ENCODE peak calls at places on chromosomes 12 and 14, in five cellular contexts. One of them, this sample, is unnamed.

GRCh38 chr14:51922624-51923023 is 62.2 kb downstream of the GNG2 start:
- DNase-seq in CD8-positive, alpha-beta T cell: no peak
- DNase-seq in T-cell: no peak
- DNase-seq in brain microvascular endothelial cell: peak; percentile 11
- DNase-seq in NCI-H1048: no peak
- DNase-seq in this sample: no peak

GRCh38 chr12:57085999-57086950 is 2.6 kb upstream of the NAB2 start:
- DNase-seq in CD8-positive, alpha-beta T cell: peak; percentile 49
- DNase-seq in T-cell: peak; percentile 29
- DNase-seq in brain microvascular endothelial cell: peak; percentile 66
- DNase-seq in NCI-H1048: no peak
- DNase-seq in this sample: peak; percentile 33

GRCh38 chr12:6946033-6946919 is 2.5 kb downstream of the C12orf57 start:
- DNase-seq in CD8-positive, alpha-beta T cell: peak; percentile 67
- DNase-seq in T-cell: peak; percentile 41
- DNase-seq in brain microvascular endothelial cell: no peak
- DNase-seq in NCI-H1048: peak; percentile 86
- DNase-seq in this sample: peak; percentile 61

GRCh38 chr12:98572010-98572409 is 21.5 kb upstream of the SLC25A3 start:
- DNase-seq in CD8-positive, alpha-beta T cell: no peak
- DNase-seq in T-cell: no peak
- DNase-seq in brain microvascular endothelial cell: no peak
- DNase-seq in NCI-H1048: no peak
- DNase-seq in this sample: no peak

GRCh38 chr14:51457858-51458562 is 193.7 kb upstream of the FRMD6 start:
- DNase-seq in CD8-positive, alpha-beta T cell: no peak
- DNase-seq in T-cell: no peak
- DNase-seq in brain microvascular endothelial cell: peak; percentile 27
- DNase-seq in NCI-H1048: no peak
- DNase-seq in this sample: no peak

GRCh38 chr12:57476162-57476992 is 3.3 kb downstream of the ARHGAP9 start:
- DNase-seq in CD8-positive, alpha-beta T cell: peak; percentile 69
- DNase-seq in T-cell: peak; percentile 72
- DNase-seq in brain microvascular endothelial cell: no peak
- DNase-seq in NCI-H1048: no peak
- DNase-seq in this sample: peak; percentile 48

GRCh38 chr12:6044082-6044481 is 80.4 kb downstream of the VWF start:
- DNase-seq in CD8-positive, alpha-beta T cell: no peak
- DNase-seq in T-cell: no peak
- DNase-seq in brain microvascular endothelial cell: no peak
- DNase-seq in NCI-H1048: no peak
- DNase-seq in this sample: no peak

GRCh38 chr12:119594772-119595445 is 1.3 kb downstream of the TMEM233 start:
- DNase-seq in CD8-positive, alpha-beta T cell: no peak
- DNase-seq in T-cell: no peak
- DNase-seq in brain microvascular endothelial cell: no peak
- DNase-seq in NCI-H1048: no peak
- DNase-seq in this sample: no peak

GRCh38 chr14:47833006-47833405 is 157.6 kb upstream of the MDGA2 start:
- DNase-seq in CD8-positive, alpha-beta T cell: no peak
- DNase-seq in T-cell: no peak
- DNase-seq in brain microvascular endothelial cell: no peak
- DNase-seq in NCI-H1048: no peak
- DNase-seq in this sample: no peak

GRCh38 chr12:53100466-53101151 is 2.7 kb upstream of the SOAT2 start:
- DNase-seq in CD8-positive, alpha-beta T cell: no peak
- DNase-seq in T-cell: no peak
- DNase-seq in brain microvascular endothelial cell: no peak
- DNase-seq in NCI-H1048: no peak
- DNase-seq in this sample: no peak

GRCh38 chr12:40149673-40150260 is 43.9 kb upstream of the SLC2A13 start:
- DNase-seq in CD8-positive, alpha-beta T cell: no peak
- DNase-seq in T-cell: no peak
- DNase-seq in brain microvascular endothelial cell: no peak
- DNase-seq in NCI-H1048: no peak
- DNase-seq in this sample: no peak

GRCh38 chr12:62603061-62603810 is 136.6 kb downstream of the MON2 start:
- DNase-seq in CD8-positive, alpha-beta T cell: peak; percentile 79
- DNase-seq in T-cell: peak; percentile 74
- DNase-seq in brain microvascular endothelial cell: peak; percentile 70
- DNase-seq in NCI-H1048: peak; percentile 42
- DNase-seq in this sample: peak; percentile 75

GRCh38 chr14:97177016-97177415 is 379.8 kb downstream of the VRK1 start:
- DNase-seq in CD8-positive, alpha-beta T cell: peak; percentile 20
- DNase-seq in T-cell: peak; percentile 12
- DNase-seq in brain microvascular endothelial cell: no peak
- DNase-seq in NCI-H1048: no peak
- DNase-seq in this sample: peak; percentile 28

This sample was measured in effector CD4-positive, alpha-beta T cell.